ENCODE peak calls at places on chromosomes 12 and 14, in six cellular contexts. H, S, K, M, X and N are unnamed samples.

GRCh38 chr12:13000935-13001724 is 1.1 kb upstream of the HEBP1 start:
- DNase-seq in H (peak), S (peak), K (peak), M (peak), X (peak), N (peak)

GRCh38 chr12:11951209-11951608 is 119.5 kb upstream of the BCL2L14 start:
- DNase-seq in H (no peak), S (no peak), K (no peak), M (peak), X (no peak), N (no peak)

GRCh38 chr14:88821378-88821777 is 3.1 kb upstream of the TTC8 start:
- DNase-seq in H (no peak), S (no peak), K (no peak), M (no peak), X (no peak), N (no peak)

GRCh38 chr14:75182820-75183219 is 6.4 kb upstream of the TMED10 start:
- DNase-seq in H (peak), S (no peak), K (no peak), M (no peak), X (no peak), N (no peak)

GRCh38 chr14:76599141-76599540 is 162.1 kb upstream of the VASH1 start:
- DNase-seq in H (no peak), S (no peak), K (no peak), M (no peak), X (no peak), N (no peak)

GRCh38 chr14:100581228-100582145 is 5.7 kb downstream of the BEGAIN start:
- DNase-seq in H (no peak), S (no peak), K (no peak), M (no peak), X (no peak), N (no peak)

GRCh38 chr12:3014641-3015040 is 55.4 kb downstream of the TEAD4 start:
- DNase-seq in H (no peak), S (peak), K (no peak), M (no peak), X (no peak), N (no peak)

GRCh38 chr12:115710104-115710564 is 567.4 kb downstream of the MED13L start:
- DNase-seq in H (peak), S (no peak), K (no peak), M (no peak), X (no peak), N (peak)

GRCh38 chr14:103576371-103577024 is 13.7 kb downstream of the COA8 start:
- DNase-seq in H (peak), S (no peak), K (no peak), M (peak), X (no peak), N (peak)

GRCh38 chr14:47009615-47010014 is 358.0 kb upstream of the RPL10L start:
- DNase-seq in H (no peak), S (no peak), K (no peak), M (no peak), X (no peak), N (no peak)

GRCh38 chr14:96629082-96629481 is 126.9 kb downstream of the PAPOLA start:
- DNase-seq in H (no peak), S (no peak), K (no peak), M (no peak), X (no peak), N (no peak)

GRCh38 chr14:104633276-104633861 is 28.8 kb upstream of the TMEM179 start:
- DNase-seq in H (no peak), S (no peak), K (no peak), M (no peak), X (no peak), N (no peak)

GRCh38 chr12:53190108-53190729 is 9.5 kb upstream of the CSAD start:
- DNase-seq in H (peak), S (peak), K (peak), M (peak), X (no peak), N (peak)

GRCh38 chr12:112350593-112351592 is 31.3 kb downstream of the HECTD4 start:
- DNase-seq in H (no peak), S (no peak), K (no peak), M (no peak), X (no peak), N (no peak)

GRCh38 chr12:104740668-104741067 is 217.4 kb downstream of the SLC41A2 start:
- DNase-seq in H (no peak), S (peak), K (no peak), M (no peak), X (no peak), N (no peak)

GRCh38 chr12:52217223-52217622 is 15.8 kb upstream of the KRT7 start:
- DNase-seq in H (no peak), S (no peak), K (no peak), M (no peak), X (no peak), N (peak)

GRCh38 chr12:124039276-124039675 is 66.3 kb downstream of the ZNF664 start:
- DNase-seq in H (peak), S (no peak), K (no peak), M (no peak), X (no peak), N (no peak)

GRCh38 chr12:122523846-122524718 is 2.7 kb downstream of the RSRC2 start:
- DNase-seq in H (no peak), S (no peak), K (no peak), M (no peak), X (no peak), N (no peak)

GRCh38 chr12:27667540-27667939 is 28.7 kb upstream of the REP15 start:
- DNase-seq in H (peak), S (peak), K (no peak), M (no peak), X (no peak), N (no peak)

GRCh38 chr12:43103866-43104265 is 448.1 kb downstream of the ADAMTS20 start:
- DNase-seq in H (no peak), S (no peak), K (no peak), M (no peak), X (no peak), N (no peak)

GRCh38 chr14:73942180-73942579 is 7.7 kb downstream of the FAM161B start:
- DNase-seq in H (no peak), S (no peak), K (no peak), M (peak), X (no peak), N (no peak)

GRCh38 chr12:47383942-47384341 is 304.2 kb upstream of the AMIGO2 start:
- DNase-seq in H (no peak), S (no peak), K (no peak), M (no peak), X (no peak), N (no peak)

GRCh38 chr14:102772781-102773570 is 4.3 kb upstream of the TRAF3 start:
- DNase-seq in H (no peak), S (no peak), K (no peak), M (peak), X (no peak), N (no peak)